ENCODE peak calls at places on chromosome 1, in five cellular contexts. K is effector memory CD4-positive, alpha-beta T cell; D is BE2C; E is sciatic nerve; Y is HEK293T. R is an unnamed sample.

GRCh38 chr1:184530226-184530625 is 143.4 kb downstream of the C1orf21 start:
- DNase-seq in E (no peak), K (no peak), Y (no peak), D (no peak), R (no peak)

GRCh38 chr1:31652891-31653489 is 8.3 kb upstream of the PEF1 start:
- DNase-seq in Y (no peak), K (no peak), E (no peak), D (no peak), R (no peak)

GRCh38 chr1:22437573-22437972 is 14.1 kb upstream of the ZBTB40 start:
- DNase-seq in D (no peak), E (no peak), K (no peak), Y (no peak), R (no peak)

GRCh38 chr1:171817511-171818265 is 23.6 kb upstream of the DNM3 start:
- DNase-seq in K (no peak), Y (no peak), E (no peak), D (peak), R (no peak)

GRCh38 chr1:198212675-198213074 is 55.9 kb downstream of the NEK7 start:
- DNase-seq in E (no peak), Y (no peak), K (no peak), D (no peak), R (no peak)

GRCh38 chr1:213982814-213983588 is 4.8 kb upstream of the PROX1 start:
- DNase-seq in E (no peak), D (peak), Y (peak), K (no peak), R (no peak)

GRCh38 chr1:178931843-178932551 is 61.1 kb upstream of the ANGPTL1 start:
- DNase-seq in K (no peak), Y (no peak), E (no peak), D (no peak), R (peak)

GRCh38 chr1:168613689-168614655 is 37.6 kb downstream of the XCL1 start:
- DNase-seq in D (peak), E (no peak), K (no peak), Y (peak), R (no peak)

GRCh38 chr1:100462291-100463040 is 75.5 kb upstream of the GPR88 start:
- DNase-seq in K (no peak), D (no peak), E (no peak), Y (no peak), R (peak)

GRCh38 chr1:86596891-86597290 is 50.0 kb downstream of the CLCA4 start:
- DNase-seq in Y (no peak), D (no peak), E (no peak), K (no peak), R (no peak)

GRCh38 chr1:10642403-10643080 is 153.9 kb downstream of the CASZ1 start:
- DNase-seq in E (no peak), Y (no peak), K (no peak), D (no peak), R (no peak)

GRCh38 chr1:119943216-119943615 is 46.9 kb upstream of the ADAM30 start:
- DNase-seq in E (no peak), Y (no peak), K (no peak), D (no peak), R (no peak)

GRCh38 chr1:203464743-203465142 is 10.9 kb upstream of the PRELP start:
- DNase-seq in D (no peak), E (no peak), K (no peak), Y (no peak), R (no peak)

GRCh38 chr1:96634863-96635262 is 86.7 kb upstream of the PTBP2 start:
- DNase-seq in D (no peak), Y (no peak), K (no peak), E (no peak), R (no peak)

GRCh38 chr1:35442737-35443136 is 114.5 kb downstream of the KIAA0319L start:
- DNase-seq in K (no peak), D (no peak), Y (no peak), E (no peak), R (no peak)

GRCh38 chr1:7454052-7454815 is 316.9 kb upstream of the VAMP3 start:
- DNase-seq in D (peak), K (no peak), Y (peak), E (no peak), R (peak)

GRCh38 chr1:245166471-245166885 is 11.7 kb downstream of the KIF26B start:
- DNase-seq in D (peak), Y (no peak), K (no peak), E (no peak), R (no peak)

GRCh38 chr1:7698666-7699065 is 72.4 kb upstream of the VAMP3 start:
- DNase-seq in E (no peak), K (no peak), D (no peak), Y (no peak), R (no peak)

GRCh38 chr1:67429528-67430357 is 459 bp downstream of the SERBP1 start:
- DNase-seq in K (no peak), D (peak), Y (peak), E (peak), R (peak)

GRCh38 chr1:110055493-110056283 is 14.8 kb downstream of the ALX3 start:
- DNase-seq in K (no peak), E (no peak), D (no peak), Y (no peak), R (no peak)

GRCh38 chr1:41665962-41666917 is 181.8 kb upstream of the EDN2 start:
- DNase-seq in K (no peak), D (no peak), E (no peak), Y (no peak), R (no peak)

GRCh38 chr1:77978293-77978968 is 441 bp downstream of the FUBP1 start:
- DNase-seq in D (peak), K (peak), Y (peak), E (peak), R (peak)

GRCh38 chr1:166167395-166167922 is 658 bp upstream of the FAM78B start:
- DNase-seq in D (no peak), Y (no peak), K (no peak), E (no peak), R (no peak)

GRCh38 chr1:184497962-184498723 is 111.3 kb downstream of the C1orf21 start:
- DNase-seq in K (no peak), Y (no peak), D (peak), E (no peak), R (no peak)

GRCh38 chr1:87973901-87974300 is 645.2 kb downstream of the LMO4 start:
- DNase-seq in K (no peak), E (no peak), D (no peak), Y (no peak), R (no peak)

GRCh38 chr1:6545276-6545934 is 8.9 kb downstream of the NOL9 start:
- DNase-seq in E (no peak), Y (no peak), D (no peak), K (no peak), R (no peak)

GRCh38 chr1:58932820-58933598 is 149.2 kb upstream of the JUN start:
- DNase-seq in K (no peak), D (no peak), E (no peak), Y (no peak), R (peak)

GRCh38 chr1:12130466-12131130 is 36.2 kb upstream of the TNFRSF1B start:
- DNase-seq in K (no peak), Y (no peak), D (no peak), E (no peak), R (peak)

GRCh38 chr1:7640920-7641319 is 130.2 kb upstream of the VAMP3 start:
- DNase-seq in D (no peak), E (no peak), K (no peak), Y (no peak), R (no peak)

GRCh38 chr1:10057305-10057704 is 24.5 kb downstream of the UBE4B start:
- DNase-seq in D (no peak), K (no peak), E (no peak), Y (no peak), R (no peak)

GRCh38 chr1:14929547-14930223 is 223.9 kb upstream of the TMEM51 start:
- DNase-seq in E (no peak), Y (peak), D (no peak), K (no peak), R (peak)

GRCh38 chr1:43286533-43286932 is 1.2 kb upstream of the C1orf210 start:
- DNase-seq in D (no peak), Y (no peak), E (no peak), K (no peak), R (peak)

GRCh38 chr1:5910666-5911065 is 81.6 kb downstream of the NPHP4 start:
- DNase-seq in D (no peak), Y (no peak), E (no peak), K (no peak), R (no peak)

GRCh38 chr1:51592711-51593110 is 24.2 kb upstream of the OSBPL9 start:
- DNase-seq in E (no peak), D (no peak), K (no peak), Y (no peak), R (no peak)

GRCh38 chr1:175555266-175555665 is 188.1 kb downstream of the TNR start:
- DNase-seq in D (no peak), Y (no peak), E (no peak), K (no peak), R (no peak)

GRCh38 chr1:211697356-211697755 is 21.9 kb upstream of the NEK2 start:
- DNase-seq in K (no peak), Y (no peak), D (peak), E (no peak), R (no peak)

GRCh38 chr1:110150330-110151174 is at the start of gene SLC6A17:
- DNase-seq in D (peak), Y (peak), E (no peak), K (no peak), R (no peak)

R was measured in mucosa of descending colon.